ENCODE peak calls at places on chromosomes 13 and 19, in six cellular contexts. One of them, this sample, is unnamed.

GRCh38 chr13:61778531-61778930 is 362.9 kb upstream of the PCDH20 start:
- DNase-seq in fibroblast of lung: no peak
- DNase-seq in stimulated activated CD8-positive, alpha-beta memory T cell treated with anti-CD3 and anti-CD28 coated beads, Interleukin-7, amount 100 ng/mL, for 4 hours: no peak
- DNase-seq in IMR-90: no peak
- DNase-seq in activated gamma-delta T cell: no peak
- DNase-seq in activated CD8-positive, alpha-beta T cell treated with anti-CD3 and anti-CD28 coated beads for 36 hours: no peak
- DNase-seq in this sample: peak

GRCh38 chr13:50829896-50830295 is 13.6 kb downstream of the DLEU7 start:
- DNase-seq in stimulated activated CD8-positive, alpha-beta memory T cell treated with anti-CD3 and anti-CD28 coated beads, Interleukin-7, amount 100 ng/mL, for 4 hours: no peak
- DNase-seq in IMR-90: no peak
- DNase-seq in activated CD8-positive, alpha-beta T cell treated with anti-CD3 and anti-CD28 coated beads for 36 hours: no peak
- DNase-seq in fibroblast of lung: no peak
- DNase-seq in activated gamma-delta T cell: no peak
- DNase-seq in this sample: no peak

GRCh38 chr13:97367427-97367826 is 66.5 kb upstream of the RAP2A start:
- DNase-seq in stimulated activated CD8-positive, alpha-beta memory T cell treated with anti-CD3 and anti-CD28 coated beads, Interleukin-7, amount 100 ng/mL, for 4 hours: no peak
- DNase-seq in activated gamma-delta T cell: no peak
- DNase-seq in fibroblast of lung: peak
- DNase-seq in activated CD8-positive, alpha-beta T cell treated with anti-CD3 and anti-CD28 coated beads for 36 hours: no peak
- DNase-seq in IMR-90: peak
- DNase-seq in this sample: no peak

GRCh38 chr13:25846227-25846984 is 205.4 kb downstream of the SHISA2 start:
- DNase-seq in IMR-90: no peak
- DNase-seq in activated CD8-positive, alpha-beta T cell treated with anti-CD3 and anti-CD28 coated beads for 36 hours: no peak
- DNase-seq in fibroblast of lung: peak
- DNase-seq in activated gamma-delta T cell: no peak
- DNase-seq in stimulated activated CD8-positive, alpha-beta memory T cell treated with anti-CD3 and anti-CD28 coated beads, Interleukin-7, amount 100 ng/mL, for 4 hours: no peak
- DNase-seq in this sample: no peak

GRCh38 chr19:49436381-49437017 is 4.8 kb downstream of the SLC17A7 start:
- DNase-seq in stimulated activated CD8-positive, alpha-beta memory T cell treated with anti-CD3 and anti-CD28 coated beads, Interleukin-7, amount 100 ng/mL, for 4 hours: peak
- DNase-seq in IMR-90: no peak
- DNase-seq in activated gamma-delta T cell: no peak
- DNase-seq in fibroblast of lung: no peak
- DNase-seq in activated CD8-positive, alpha-beta T cell treated with anti-CD3 and anti-CD28 coated beads for 36 hours: peak
- DNase-seq in this sample: peak

GRCh38 chr13:42078113-42078769 is 29.8 kb downstream of the DGKH start:
- DNase-seq in IMR-90: no peak
- DNase-seq in fibroblast of lung: no peak
- DNase-seq in activated CD8-positive, alpha-beta T cell treated with anti-CD3 and anti-CD28 coated beads for 36 hours: no peak
- DNase-seq in stimulated activated CD8-positive, alpha-beta memory T cell treated with anti-CD3 and anti-CD28 coated beads, Interleukin-7, amount 100 ng/mL, for 4 hours: no peak
- DNase-seq in activated gamma-delta T cell: no peak
- DNase-seq in this sample: peak

GRCh38 chr19:33752018-33752790 is 44.5 kb upstream of the KCTD15 start:
- DNase-seq in activated CD8-positive, alpha-beta T cell treated with anti-CD3 and anti-CD28 coated beads for 36 hours: no peak
- DNase-seq in activated gamma-delta T cell: no peak
- DNase-seq in fibroblast of lung: no peak
- DNase-seq in stimulated activated CD8-positive, alpha-beta memory T cell treated with anti-CD3 and anti-CD28 coated beads, Interleukin-7, amount 100 ng/mL, for 4 hours: no peak
- DNase-seq in IMR-90: no peak
- DNase-seq in this sample: no peak

GRCh38 chr13:29937836-29938235 is 87.4 kb upstream of the UBL3 start:
- DNase-seq in activated gamma-delta T cell: no peak
- DNase-seq in stimulated activated CD8-positive, alpha-beta memory T cell treated with anti-CD3 and anti-CD28 coated beads, Interleukin-7, amount 100 ng/mL, for 4 hours: no peak
- DNase-seq in activated CD8-positive, alpha-beta T cell treated with anti-CD3 and anti-CD28 coated beads for 36 hours: peak
- DNase-seq in fibroblast of lung: no peak
- DNase-seq in IMR-90: no peak
- DNase-seq in this sample: peak

GRCh38 chr19:16161848-16162247 is 11.5 kb downstream of the CIB3 start:
- DNase-seq in activated gamma-delta T cell: no peak
- DNase-seq in IMR-90: peak
- DNase-seq in stimulated activated CD8-positive, alpha-beta memory T cell treated with anti-CD3 and anti-CD28 coated beads, Interleukin-7, amount 100 ng/mL, for 4 hours: no peak
- DNase-seq in fibroblast of lung: peak
- DNase-seq in activated CD8-positive, alpha-beta T cell treated with anti-CD3 and anti-CD28 coated beads for 36 hours: peak
- DNase-seq in this sample: no peak

GRCh38 chr13:89514534-89515312 is 1832.8 kb upstream of the MIR17HG start:
- DNase-seq in fibroblast of lung: peak
- DNase-seq in activated CD8-positive, alpha-beta T cell treated with anti-CD3 and anti-CD28 coated beads for 36 hours: no peak
- DNase-seq in IMR-90: peak
- DNase-seq in stimulated activated CD8-positive, alpha-beta memory T cell treated with anti-CD3 and anti-CD28 coated beads, Interleukin-7, amount 100 ng/mL, for 4 hours: no peak
- DNase-seq in activated gamma-delta T cell: no peak
- DNase-seq in this sample: no peak

GRCh38 chr19:38774181-38774950 is 1.0 kb upstream of the LGALS7 start:
- DNase-seq in activated CD8-positive, alpha-beta T cell treated with anti-CD3 and anti-CD28 coated beads for 36 hours: no peak
- DNase-seq in stimulated activated CD8-positive, alpha-beta memory T cell treated with anti-CD3 and anti-CD28 coated beads, Interleukin-7, amount 100 ng/mL, for 4 hours: no peak
- DNase-seq in IMR-90: no peak
- DNase-seq in activated gamma-delta T cell: no peak
- DNase-seq in fibroblast of lung: no peak
- DNase-seq in this sample: no peak

GRCh38 chr13:82800391-82800790 is 1081.9 kb downstream of the SLITRK1 start:
- DNase-seq in IMR-90: no peak
- DNase-seq in stimulated activated CD8-positive, alpha-beta memory T cell treated with anti-CD3 and anti-CD28 coated beads, Interleukin-7, amount 100 ng/mL, for 4 hours: no peak
- DNase-seq in activated CD8-positive, alpha-beta T cell treated with anti-CD3 and anti-CD28 coated beads for 36 hours: no peak
- DNase-seq in activated gamma-delta T cell: no peak
- DNase-seq in fibroblast of lung: peak
- DNase-seq in this sample: no peak

GRCh38 chr19:46603195-46603637 is 2.1 kb downstream of the CALM3 start:
- DNase-seq in IMR-90: no peak
- DNase-seq in stimulated activated CD8-positive, alpha-beta memory T cell treated with anti-CD3 and anti-CD28 coated beads, Interleukin-7, amount 100 ng/mL, for 4 hours: no peak
- DNase-seq in activated gamma-delta T cell: no peak
- DNase-seq in fibroblast of lung: no peak
- DNase-seq in activated CD8-positive, alpha-beta T cell treated with anti-CD3 and anti-CD28 coated beads for 36 hours: no peak
- DNase-seq in this sample: no peak

GRCh38 chr19:46674416-46675178 is 13.6 kb upstream of the DACT3 start:
- DNase-seq in IMR-90: peak
- DNase-seq in stimulated activated CD8-positive, alpha-beta memory T cell treated with anti-CD3 and anti-CD28 coated beads, Interleukin-7, amount 100 ng/mL, for 4 hours: no peak
- DNase-seq in activated CD8-positive, alpha-beta T cell treated with anti-CD3 and anti-CD28 coated beads for 36 hours: no peak
- DNase-seq in fibroblast of lung: peak
- DNase-seq in activated gamma-delta T cell: no peak
- DNase-seq in this sample: peak

This sample was measured in H9.